ENCODE peak calls at places on chromosomes 1 and 21, in eight cellular contexts. K is endodermal cell, G is uterus, E is cardiac muscle cell, V is B cell, F is tibial nerve, L is left ventricle myocardium inferior, R is suprapubic skin. B is an unnamed sample.
A peak's percentile ranks its signal among the peaks of the same experiment; 100 is the strongest.

GRCh38 chr1:115706774-115707425 is 61.6 kb downstream of the CASQ2 start:
- DNase-seq in K (peak; percentile 73), G (no peak), E (peak; percentile 85), V (peak; percentile 16), F (no peak), L (no peak), R (no peak), B (peak; percentile 51)

GRCh38 chr1:40299366-40300248 is 17.5 kb downstream of the COL9A2 start:
- DNase-seq in K (no peak), G (no peak), E (peak; percentile 67), V (no peak), F (no peak), L (no peak), R (no peak), B (no peak)

GRCh38 chr1:202283991-202284390 is 57.7 kb downstream of the UBE2T start:
- DNase-seq in K (no peak), G (no peak), E (peak; percentile 62), V (no peak), F (no peak), L (no peak), R (no peak), B (no peak)

GRCh38 chr1:18951818-18952391 is 4.6 kb downstream of the IFFO2 start:
- DNase-seq in K (no peak), G (no peak), E (peak; percentile 42), V (peak; percentile 83), F (no peak), L (no peak), R (no peak), B (peak; percentile 82)

GRCh38 chr1:23555225-23555801 is 4.0 kb downstream of the ID3 start:
- DNase-seq in K (peak; percentile 82), G (no peak), E (peak; percentile 58), V (no peak), F (no peak), L (no peak), R (no peak), B (no peak)

GRCh38 chr1:165624441-165624840 is 6.6 kb upstream of the MGST3 start:
- DNase-seq in K (no peak), G (no peak), E (no peak), V (no peak), F (no peak), L (no peak), R (no peak), B (no peak)

GRCh38 chr1:75725861-75726361 is 1.4 kb downstream of the ACADM start:
- DNase-seq in K (peak; percentile 64), G (no peak), E (no peak), V (no peak), F (no peak), L (no peak), R (no peak), B (no peak)

GRCh38 chr1:92953491-92953890 is 7.8 kb downstream of the DIPK1A start:
- DNase-seq in K (no peak), G (no peak), E (no peak), V (peak; percentile 71), F (no peak), L (no peak), R (no peak), B (peak; percentile 62)

GRCh38 chr1:170789063-170789462 is 125.1 kb downstream of the PRRX1 start:
- DNase-seq in K (no peak), G (no peak), E (no peak), V (no peak), F (no peak), L (no peak), R (no peak), B (no peak)
- TF ChIP-seq CTCF in K (no peak), G (no peak), E (no peak), V (no peak), F (no peak), L (no peak), R (no peak), B (no peak)

DNA sequence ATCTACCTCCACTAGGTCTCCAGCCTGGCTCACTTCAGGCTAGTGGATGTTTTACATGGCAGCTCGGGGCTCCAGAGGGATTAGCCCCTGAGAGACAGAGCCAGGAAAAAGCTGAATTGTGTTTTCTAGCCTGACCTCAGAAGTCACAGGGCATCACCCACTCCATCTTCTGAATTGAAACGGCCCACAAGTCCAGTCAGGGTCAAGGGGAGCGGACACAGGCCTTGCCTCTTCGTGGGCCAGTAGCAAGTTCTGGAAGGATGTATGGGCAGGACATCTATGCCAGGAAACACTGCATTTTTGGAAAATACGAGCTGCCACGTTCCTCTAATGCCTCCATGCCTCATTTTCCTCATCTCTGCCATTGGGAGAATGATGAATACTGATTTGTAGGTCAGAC is 23.3 kb upstream of the PCBP3 start:
- DNase-seq in K (peak; percentile 30), G (no peak), E (no peak), V (no peak), F (no peak), L (no peak), R (no peak), B (no peak)
- TF ChIP-seq CTCF in K (no peak), G (no peak), E (no peak), V (no peak), F (no peak), L (no peak), R (no peak), B (no peak)

GRCh38 chr1:22143586-22144033 is 713 bp upstream of the WNT4 start:
- DNase-seq in K (peak; percentile 76), G (no peak), E (no peak), V (no peak), F (no peak), L (no peak), R (no peak), B (no peak)
- TF ChIP-seq CTCF in K (peak; percentile 12), G (no peak), E (no peak), V (peak; percentile 1), F (no peak), L (no peak), R (no peak), B (no peak)

DNA sequence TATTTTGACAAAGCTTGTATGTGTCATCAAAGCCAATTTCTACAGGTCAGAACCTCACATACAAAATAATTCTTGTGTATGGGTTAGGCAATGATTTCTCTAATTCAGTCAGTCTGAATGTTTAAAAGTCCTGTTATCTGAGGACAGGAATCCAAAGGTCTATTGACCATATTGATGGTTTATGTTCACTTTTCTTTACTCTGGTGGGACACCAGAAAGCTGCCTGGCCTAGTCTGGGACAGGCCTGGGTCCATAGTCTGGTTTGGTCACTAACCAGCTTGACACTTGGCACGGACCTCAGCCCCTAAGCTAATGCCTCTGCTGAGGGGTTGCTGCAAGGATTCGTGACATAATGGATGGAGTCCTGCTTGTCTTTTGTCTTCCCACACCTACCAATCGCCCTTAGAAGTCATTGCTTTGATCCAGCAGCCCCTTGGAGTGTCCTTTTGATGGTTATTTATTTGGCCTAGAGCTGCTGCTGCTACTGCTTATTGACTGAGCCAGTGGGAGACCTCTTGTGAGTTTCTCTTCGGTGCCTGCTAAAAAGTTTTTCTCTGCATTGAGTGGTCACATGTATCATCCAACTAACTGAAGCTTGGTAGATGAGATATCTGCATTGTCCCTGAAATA is 15.7 kb downstream of the IFNAR2 start:
- DNase-seq in K (peak; percentile 27), G (no peak), E (no peak), V (no peak), F (no peak), L (no peak), R (no peak), B (no peak)
- TF ChIP-seq CTCF in K (no peak), G (no peak), E (no peak), V (no peak), F (no peak), L (no peak), R (no peak), B (no peak)

DNA sequence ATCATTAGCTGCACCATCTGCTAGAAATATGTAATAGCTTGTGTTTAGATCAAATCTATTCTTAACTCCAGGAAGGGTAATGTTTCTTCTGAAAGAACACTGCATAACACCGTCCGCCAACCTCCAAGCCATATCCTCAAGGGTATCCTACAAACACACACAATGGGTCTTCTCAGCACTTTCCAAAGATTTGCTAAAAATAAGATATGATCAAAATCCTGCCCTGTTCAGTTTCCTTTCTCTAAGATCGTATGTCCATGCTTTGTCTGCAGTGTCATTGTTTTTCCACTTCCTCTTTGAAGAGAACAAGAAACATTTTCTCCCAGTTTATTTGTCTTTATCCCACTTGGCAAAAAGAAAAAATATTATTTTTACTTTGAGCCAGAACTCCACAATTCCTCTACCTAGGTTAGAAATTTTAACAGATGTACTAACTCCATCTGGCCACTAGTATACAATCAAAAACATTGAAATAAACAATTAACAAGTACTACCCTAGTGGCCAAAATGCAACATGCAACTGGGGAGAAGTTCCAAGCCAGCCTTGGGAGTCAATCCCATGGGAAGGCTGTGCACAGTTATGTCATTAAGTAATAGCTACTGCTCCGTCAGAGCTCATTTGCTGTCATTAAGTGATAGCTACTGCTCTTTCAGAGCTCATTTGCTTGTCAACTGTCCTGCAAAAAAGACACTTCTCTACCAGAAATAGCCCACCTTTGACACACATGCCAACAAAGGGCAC is 37.8 kb downstream of the FRRS1 start:
- DNase-seq in K (peak; percentile 76), G (no peak), E (peak; percentile 61), V (no peak), F (no peak), L (no peak), R (no peak), B (no peak)
- TF ChIP-seq CTCF in K (peak; percentile 86), G (peak; percentile 7), E (peak; percentile 55), V (peak; percentile 44), F (no peak), L (peak; percentile 66), R (peak; percentile 27), B (peak; percentile 17)

DNA sequence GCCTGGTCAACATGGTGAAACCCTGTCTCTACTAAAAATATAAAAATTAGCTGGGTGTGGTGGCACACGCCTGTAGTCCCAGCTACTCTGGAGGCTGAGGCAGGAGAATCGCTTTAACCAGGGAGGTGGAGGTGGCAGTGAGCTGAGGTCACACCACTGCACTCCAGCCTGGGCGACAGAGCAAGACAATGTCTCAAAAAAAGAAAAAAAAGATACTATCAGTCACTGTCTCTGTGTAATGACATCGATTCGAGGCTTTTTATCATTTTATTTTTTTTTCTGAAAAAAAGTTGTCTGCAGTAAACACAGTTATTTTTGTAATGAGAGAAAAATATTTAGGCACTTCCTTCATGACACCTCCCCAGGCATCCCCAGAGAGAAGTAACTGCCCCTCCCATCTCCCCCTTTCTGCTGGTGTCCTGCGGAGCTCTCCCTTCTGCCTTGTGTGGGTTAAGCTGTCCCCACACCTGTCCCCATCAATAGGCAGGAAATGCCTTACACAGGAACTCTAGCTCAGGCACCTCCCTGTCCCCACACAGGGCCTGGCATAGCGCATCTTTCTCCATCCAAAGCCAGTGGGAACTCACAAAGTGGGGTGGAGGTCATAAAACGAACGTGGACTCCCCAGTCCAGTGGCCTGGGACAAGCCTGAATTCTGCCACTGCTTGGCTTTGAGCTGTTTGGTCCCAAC is 132.0 kb downstream of the SYF2 start:
- DNase-seq in K (no peak), G (no peak), E (no peak), V (no peak), F (no peak), L (no peak), R (no peak), B (no peak)
- TF ChIP-seq CTCF in K (no peak), G (no peak), E (no peak), V (no peak), F (no peak), L (no peak), R (no peak), B (no peak)